ENCODE peak calls at places on chromosomes 2 and 18, in nine cellular contexts. One of them, this sample, is unnamed.
A peak's percentile ranks its signal among the peaks of the same experiment; 100 is the strongest.

GRCh38 chr2:172177581-172177980 is 74.9 kb upstream of the DLX2 start:
- DNase-seq in A549: no peak
- DNase-seq in fibroblast of villous mesenchyme: no peak
- DNase-seq in fibroblast of the aortic adventitia: no peak
- DNase-seq in body of pancreas: no peak
- DNase-seq in H1: no peak
- DNase-seq in AG10803: no peak
- DNase-seq in fibroblast of pulmonary artery: no peak
- DNase-seq in mucosa of descending colon: no peak
- DNase-seq in this sample: no peak

GRCh38 chr2:164739966-164740365 is 101.7 kb downstream of the COBLL1 start:
- DNase-seq in body of pancreas: no peak
- DNase-seq in H1: no peak
- DNase-seq in fibroblast of pulmonary artery: peak; percentile 61
- DNase-seq in A549: no peak
- DNase-seq in mucosa of descending colon: no peak
- DNase-seq in fibroblast of villous mesenchyme: peak; percentile 56
- DNase-seq in fibroblast of the aortic adventitia: peak; percentile 78
- DNase-seq in AG10803: peak; percentile 43
- DNase-seq in this sample: no peak

GRCh38 chr2:65265090-65266045 is 37.7 kb downstream of the ACTR2 start:
- DNase-seq in fibroblast of pulmonary artery: peak; percentile 93
- DNase-seq in fibroblast of the aortic adventitia: peak; percentile 94
- DNase-seq in body of pancreas: peak; percentile 17
- DNase-seq in AG10803: peak; percentile 89
- DNase-seq in H1: no peak
- DNase-seq in mucosa of descending colon: no peak
- DNase-seq in A549: peak; percentile 46
- DNase-seq in fibroblast of villous mesenchyme: peak; percentile 91
- DNase-seq in this sample: peak; percentile 91

GRCh38 chr2:39708003-39708402 is 42.3 kb downstream of the TMEM178A start:
- DNase-seq in fibroblast of the aortic adventitia: no peak
- DNase-seq in fibroblast of pulmonary artery: no peak
- DNase-seq in A549: no peak
- DNase-seq in AG10803: no peak
- DNase-seq in body of pancreas: no peak
- DNase-seq in fibroblast of villous mesenchyme: no peak
- DNase-seq in mucosa of descending colon: no peak
- DNase-seq in H1: no peak
- DNase-seq in this sample: no peak

GRCh38 chr2:151237422-151238012 is 24.1 kb downstream of the RBM43 start:
- DNase-seq in mucosa of descending colon: no peak
- DNase-seq in fibroblast of pulmonary artery: no peak
- DNase-seq in AG10803: no peak
- DNase-seq in fibroblast of the aortic adventitia: no peak
- DNase-seq in fibroblast of villous mesenchyme: no peak
- DNase-seq in A549: no peak
- DNase-seq in body of pancreas: no peak
- DNase-seq in H1: no peak
- DNase-seq in this sample: no peak

GRCh38 chr2:222594679-222595078 is 61.2 kb downstream of the FARSB start:
- DNase-seq in A549: no peak
- DNase-seq in mucosa of descending colon: no peak
- DNase-seq in body of pancreas: no peak
- DNase-seq in fibroblast of the aortic adventitia: peak; percentile 75
- DNase-seq in AG10803: peak; percentile 69
- DNase-seq in fibroblast of villous mesenchyme: peak; percentile 82
- DNase-seq in fibroblast of pulmonary artery: peak; percentile 75
- DNase-seq in H1: no peak
- DNase-seq in this sample: no peak

GRCh38 chr18:71022389-71022788 is 733.5 kb downstream of the SOCS6 start:
- DNase-seq in fibroblast of the aortic adventitia: no peak
- DNase-seq in H1: no peak
- DNase-seq in fibroblast of pulmonary artery: no peak
- DNase-seq in mucosa of descending colon: no peak
- DNase-seq in AG10803: no peak
- DNase-seq in body of pancreas: no peak
- DNase-seq in A549: no peak
- DNase-seq in fibroblast of villous mesenchyme: no peak
- DNase-seq in this sample: no peak

GRCh38 chr2:2117923-2118322 is 213.2 kb downstream of the MYT1L start:
- DNase-seq in fibroblast of the aortic adventitia: no peak
- DNase-seq in fibroblast of villous mesenchyme: no peak
- DNase-seq in fibroblast of pulmonary artery: no peak
- DNase-seq in A549: no peak
- DNase-seq in H1: no peak
- DNase-seq in mucosa of descending colon: no peak
- DNase-seq in AG10803: no peak
- DNase-seq in body of pancreas: no peak
- DNase-seq in this sample: no peak

GRCh38 chr2:152440049-152440448 is 105.1 kb downstream of the FMNL2 start:
- DNase-seq in body of pancreas: no peak
- DNase-seq in fibroblast of the aortic adventitia: no peak
- DNase-seq in AG10803: no peak
- DNase-seq in A549: no peak
- DNase-seq in fibroblast of villous mesenchyme: no peak
- DNase-seq in H1: no peak
- DNase-seq in mucosa of descending colon: no peak
- DNase-seq in fibroblast of pulmonary artery: no peak
- DNase-seq in this sample: no peak

GRCh38 chr2:29113027-29113686 is 2.1 kb upstream of the CLIP4 start:
- DNase-seq in mucosa of descending colon: no peak
- DNase-seq in A549: no peak
- DNase-seq in body of pancreas: no peak
- DNase-seq in fibroblast of villous mesenchyme: peak; percentile 45
- DNase-seq in AG10803: peak; percentile 10
- DNase-seq in fibroblast of the aortic adventitia: peak; percentile 46
- DNase-seq in fibroblast of pulmonary artery: peak; percentile 73
- DNase-seq in H1: no peak
- DNase-seq in this sample: no peak

GRCh38 chr2:176991421-176991820 is 221.2 kb upstream of the HNRNPA3 start:
- DNase-seq in mucosa of descending colon: no peak
- DNase-seq in fibroblast of the aortic adventitia: no peak
- DNase-seq in H1: no peak
- DNase-seq in body of pancreas: no peak
- DNase-seq in A549: no peak
- DNase-seq in AG10803: no peak
- DNase-seq in fibroblast of villous mesenchyme: no peak
- DNase-seq in fibroblast of pulmonary artery: no peak
- DNase-seq in this sample: no peak

GRCh38 chr2:118991554-118991953 is 49.6 kb downstream of the MARCO start:
- DNase-seq in mucosa of descending colon: no peak
- DNase-seq in body of pancreas: no peak
- DNase-seq in fibroblast of villous mesenchyme: no peak
- DNase-seq in A549: no peak
- DNase-seq in H1: peak; percentile 28
- DNase-seq in AG10803: no peak
- DNase-seq in fibroblast of the aortic adventitia: no peak
- DNase-seq in fibroblast of pulmonary artery: no peak
- DNase-seq in this sample: no peak

GRCh38 chr2:174395284-174395968 is at the start of gene SCRN3:
- DNase-seq in fibroblast of villous mesenchyme: peak; percentile 82
- DNase-seq in fibroblast of pulmonary artery: peak; percentile 82
- DNase-seq in A549: peak; percentile 85
- DNase-seq in H1: peak; percentile 87
- DNase-seq in AG10803: peak; percentile 70
- DNase-seq in fibroblast of the aortic adventitia: peak; percentile 74
- DNase-seq in body of pancreas: peak; percentile 85
- DNase-seq in mucosa of descending colon: peak; percentile 87
- DNase-seq in this sample: peak; percentile 35

GRCh38 chr2:64779117-64779690 is 125.5 kb upstream of the SERTAD2 start:
- DNase-seq in mucosa of descending colon: no peak
- DNase-seq in fibroblast of pulmonary artery: peak; percentile 81
- DNase-seq in body of pancreas: no peak
- DNase-seq in AG10803: peak; percentile 89
- DNase-seq in fibroblast of villous mesenchyme: peak; percentile 27
- DNase-seq in A549: no peak
- DNase-seq in fibroblast of the aortic adventitia: peak; percentile 96
- DNase-seq in H1: no peak
- DNase-seq in this sample: peak; percentile 75

GRCh38 chr2:139123795-139124194 is 343.6 kb upstream of the NXPH2 start:
- DNase-seq in fibroblast of villous mesenchyme: no peak
- DNase-seq in body of pancreas: no peak
- DNase-seq in A549: no peak
- DNase-seq in fibroblast of pulmonary artery: no peak
- DNase-seq in AG10803: no peak
- DNase-seq in H1: no peak
- DNase-seq in mucosa of descending colon: no peak
- DNase-seq in fibroblast of the aortic adventitia: no peak
- DNase-seq in this sample: no peak

GRCh38 chr2:172335731-172336130 is 91.7 kb upstream of the ITGA6 start:
- DNase-seq in H1: no peak
- DNase-seq in AG10803: no peak
- DNase-seq in body of pancreas: no peak
- DNase-seq in A549: no peak
- DNase-seq in fibroblast of the aortic adventitia: no peak
- DNase-seq in fibroblast of pulmonary artery: no peak
- DNase-seq in fibroblast of villous mesenchyme: no peak
- DNase-seq in mucosa of descending colon: peak; percentile 62
- DNase-seq in this sample: no peak

GRCh38 chr2:45379399-45380087 is 231.5 kb downstream of the SRBD1 start:
- DNase-seq in A549: no peak
- DNase-seq in body of pancreas: no peak
- DNase-seq in H1: no peak
- DNase-seq in AG10803: no peak
- DNase-seq in fibroblast of the aortic adventitia: peak; percentile 73
- DNase-seq in mucosa of descending colon: no peak
- DNase-seq in fibroblast of villous mesenchyme: no peak
- DNase-seq in fibroblast of pulmonary artery: peak; percentile 4
- DNase-seq in this sample: no peak

GRCh38 chr2:75309596-75310290 is 110.4 kb upstream of the TACR1 start:
- DNase-seq in mucosa of descending colon: no peak
- DNase-seq in body of pancreas: no peak
- DNase-seq in fibroblast of the aortic adventitia: no peak
- DNase-seq in A549: no peak
- DNase-seq in fibroblast of villous mesenchyme: peak; percentile 50
- DNase-seq in AG10803: peak; percentile 28
- DNase-seq in fibroblast of pulmonary artery: no peak
- DNase-seq in H1: no peak
- DNase-seq in this sample: no peak

DNA sequence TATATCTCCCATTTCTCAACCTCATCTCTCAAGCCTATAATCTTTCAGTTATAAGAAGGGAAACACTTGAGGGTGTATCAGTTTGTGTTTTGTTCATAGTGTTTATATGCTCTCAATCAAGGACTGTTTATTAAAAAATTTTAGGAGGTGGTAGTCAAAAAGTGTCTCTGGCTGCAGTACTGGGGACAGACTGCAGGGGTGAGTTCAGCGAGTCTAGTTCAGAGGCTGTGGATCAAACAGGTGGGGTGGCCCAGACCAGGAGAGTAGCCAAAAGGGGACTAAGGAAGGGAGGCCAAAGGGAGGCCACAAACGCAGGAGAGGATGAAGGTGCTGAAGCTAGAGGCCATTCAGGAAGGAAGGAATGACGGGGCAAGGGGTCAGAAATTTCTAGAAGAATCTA is 136.3 kb downstream of the MSH2 start:
- DNase-seq in H1: no peak
- DNase-seq in fibroblast of the aortic adventitia: no peak
- DNase-seq in fibroblast of villous mesenchyme: no peak
- DNase-seq in AG10803: no peak
- DNase-seq in body of pancreas: no peak
- DNase-seq in A549: no peak
- DNase-seq in mucosa of descending colon: no peak
- DNase-seq in fibroblast of pulmonary artery: no peak
- DNase-seq in this sample: no peak
- TF ChIP-seq CTCF in H1: peak; percentile 40
- TF ChIP-seq CTCF in fibroblast of the aortic adventitia: peak; percentile 43
- TF ChIP-seq CTCF in fibroblast of villous mesenchyme: peak; percentile 31
- TF ChIP-seq CTCF in AG10803: peak; percentile 11
- TF ChIP-seq CTCF in body of pancreas: no peak
- TF ChIP-seq CTCF in A549: no peak
- TF ChIP-seq CTCF in mucosa of descending colon: no peak
- TF ChIP-seq CTCF in fibroblast of pulmonary artery: peak; percentile 16
- TF ChIP-seq CTCF in this sample: peak; percentile 11

GRCh38 chr18:36308711-36309435 is 11.4 kb downstream of the FHOD3 start:
- DNase-seq in A549: no peak
- DNase-seq in fibroblast of villous mesenchyme: no peak
- DNase-seq in mucosa of descending colon: no peak
- DNase-seq in fibroblast of pulmonary artery: no peak
- DNase-seq in fibroblast of the aortic adventitia: no peak
- DNase-seq in body of pancreas: no peak
- DNase-seq in AG10803: no peak
- DNase-seq in H1: no peak
- DNase-seq in this sample: no peak
- H3K4me3 ChIP-seq in A549: no peak overlapping the region
- H3K4me3 ChIP-seq in fibroblast of villous mesenchyme: no peak overlapping the region
- H3K4me3 ChIP-seq in mucosa of descending colon: no peak overlapping the region
- H3K4me3 ChIP-seq in fibroblast of pulmonary artery: peak overlapping the region; percentile 1
- H3K4me3 ChIP-seq in fibroblast of the aortic adventitia: no peak overlapping the region
- H3K4me3 ChIP-seq in body of pancreas: no peak overlapping the region
- H3K4me3 ChIP-seq in AG10803: peak overlapping the region; percentile 15
- H3K4me3 ChIP-seq in H1: no peak overlapping the region
- H3K4me3 ChIP-seq in this sample: no peak overlapping the region

GRCh38 chr2:109318150-109318948 is 189.3 kb downstream of the SH3RF3 start:
- DNase-seq in H1: no peak
- DNase-seq in body of pancreas: peak; percentile 46
- DNase-seq in fibroblast of the aortic adventitia: peak; percentile 99
- DNase-seq in fibroblast of villous mesenchyme: peak; percentile 97
- DNase-seq in fibroblast of pulmonary artery: peak; percentile 96
- DNase-seq in AG10803: peak; percentile 95
- DNase-seq in mucosa of descending colon: peak; percentile 63
- DNase-seq in A549: no peak
- DNase-seq in this sample: peak; percentile 91
- TF ChIP-seq CTCF in H1: no peak
- TF ChIP-seq CTCF in body of pancreas: no peak
- TF ChIP-seq CTCF in fibroblast of the aortic adventitia: peak; percentile 27
- TF ChIP-seq CTCF in fibroblast of villous mesenchyme: peak; percentile 35
- TF ChIP-seq CTCF in fibroblast of pulmonary artery: peak; percentile 32
- TF ChIP-seq CTCF in AG10803: peak; percentile 38
- TF ChIP-seq CTCF in mucosa of descending colon: no peak
- TF ChIP-seq CTCF in A549: no peak
- TF ChIP-seq CTCF in this sample: peak; percentile 15

GRCh38 chr2:9982891-9983290 is 31.4 kb downstream of the GRHL1 start:
- DNase-seq in A549: no peak
- DNase-seq in AG10803: no peak
- DNase-seq in H1: no peak
- DNase-seq in fibroblast of villous mesenchyme: no peak
- DNase-seq in fibroblast of pulmonary artery: no peak
- DNase-seq in body of pancreas: no peak
- DNase-seq in mucosa of descending colon: no peak
- DNase-seq in fibroblast of the aortic adventitia: no peak
- DNase-seq in this sample: no peak

GRCh38 chr2:9983413-9984216 is 32.1 kb downstream of the GRHL1 start:
- DNase-seq in H1: no peak
- DNase-seq in fibroblast of villous mesenchyme: no peak
- DNase-seq in AG10803: peak; percentile 70
- DNase-seq in mucosa of descending colon: no peak
- DNase-seq in fibroblast of the aortic adventitia: peak; percentile 47
- DNase-seq in body of pancreas: no peak
- DNase-seq in fibroblast of pulmonary artery: no peak
- DNase-seq in A549: no peak
- DNase-seq in this sample: no peak

GRCh38 chr2:9984217-9984739 is 32.8 kb downstream of the GRHL1 start:
- DNase-seq in fibroblast of pulmonary artery: peak; percentile 68
- DNase-seq in mucosa of descending colon: no peak
- DNase-seq in fibroblast of villous mesenchyme: peak; percentile 71
- DNase-seq in fibroblast of the aortic adventitia: peak; percentile 77
- DNase-seq in A549: peak; percentile 90
- DNase-seq in body of pancreas: no peak
- DNase-seq in AG10803: peak; percentile 75
- DNase-seq in H1: no peak
- DNase-seq in this sample: peak; percentile 13

GRCh38 chr2:9985531-9985930 is 34.0 kb downstream of the GRHL1 start:
- DNase-seq in body of pancreas: no peak
- DNase-seq in mucosa of descending colon: no peak
- DNase-seq in fibroblast of villous mesenchyme: no peak
- DNase-seq in A549: no peak
- DNase-seq in H1: no peak
- DNase-seq in fibroblast of the aortic adventitia: no peak
- DNase-seq in fibroblast of pulmonary artery: no peak
- DNase-seq in AG10803: no peak
- DNase-seq in this sample: no peak

GRCh38 chr2:9984861-9985480 is 33.5 kb downstream of the GRHL1 start:
- DNase-seq in body of pancreas: no peak
- DNase-seq in mucosa of descending colon: no peak
- DNase-seq in A549: no peak
- DNase-seq in fibroblast of the aortic adventitia: peak; percentile 65
- DNase-seq in AG10803: peak; percentile 95
- DNase-seq in H1: no peak
- DNase-seq in fibroblast of villous mesenchyme: peak; percentile 61
- DNase-seq in fibroblast of pulmonary artery: no peak
- DNase-seq in this sample: no peak
- H3K4me3 ChIP-seq in body of pancreas: no peak overlapping the region
- H3K4me3 ChIP-seq in mucosa of descending colon: no peak overlapping the region
- H3K4me3 ChIP-seq in A549: no peak overlapping the region
- H3K4me3 ChIP-seq in fibroblast of the aortic adventitia: no peak overlapping the region
- H3K4me3 ChIP-seq in AG10803: no peak overlapping the region
- H3K4me3 ChIP-seq in H1: no peak overlapping the region
- H3K4me3 ChIP-seq in fibroblast of villous mesenchyme: no peak overlapping the region
- H3K4me3 ChIP-seq in fibroblast of pulmonary artery: no peak overlapping the region
- H3K4me3 ChIP-seq in this sample: no peak overlapping the region